ENCODE peak calls at places on chromosomes 2 and 18, in five cellular contexts. N, Y, K, O and J are unnamed samples.

GRCh38 chr18:45684341-45685115 is 39.5 kb upstream of the SLC14A1 start:
- DNase-seq in O (no peak), N (no peak), Y (peak), K (peak), J (peak)

GRCh38 chr2:147511491-147511948 is 333.3 kb upstream of the ACVR2A start:
- DNase-seq in Y (no peak), O (peak), K (peak), N (no peak), J (peak)

GRCh38 chr2:189096769-189097447 is 82.7 kb downstream of the COL5A2 start:
- DNase-seq in K (peak), Y (peak), O (no peak), N (no peak), J (peak)

GRCh38 chr2:230908094-230908594 is 16.9 kb downstream of the GPR55 start:
- DNase-seq in N (no peak), Y (peak), O (no peak), K (no peak), J (no peak)

GRCh38 chr18:4455113-4455811 is at the start of gene DLGAP1:
- DNase-seq in Y (no peak), K (no peak), N (no peak), O (no peak), J (no peak)

GRCh38 chr18:13680612-13681011 is 45.7 kb downstream of the FAM210A start:
- DNase-seq in Y (no peak), O (peak), K (no peak), N (no peak), J (no peak)

GRCh38 chr2:164538250-164538866 is 82.9 kb downstream of the GRB14 start:
- DNase-seq in O (no peak), N (no peak), Y (peak), K (peak), J (peak)

GRCh38 chr2:48448274-48449061 is 81.5 kb upstream of the STON1 start:
- DNase-seq in O (no peak), N (no peak), Y (peak), K (peak), J (peak)

GRCh38 chr2:58032016-58032750 is 14.4 kb upstream of the VRK2 start:
- DNase-seq in K (no peak), O (no peak), Y (peak), N (no peak), J (peak)

GRCh38 chr18:14941792-14942191 is 193.8 kb downstream of the ANKRD30B start:
- DNase-seq in N (no peak), Y (no peak), O (no peak), K (no peak), J (no peak)

GRCh38 chr2:221389909-221390308 is 182.2 kb downstream of the EPHA4 start:
- DNase-seq in N (no peak), Y (no peak), K (no peak), O (no peak), J (no peak)

GRCh38 chr2:161436411-161436810 is 20.3 kb downstream of the TBR1 start:
- DNase-seq in O (no peak), Y (peak), K (peak), N (no peak), J (peak)

GRCh38 chr18:58670561-58671121 is 624 bp upstream of the MALT1 start:
- DNase-seq in N (no peak), O (no peak), K (no peak), Y (peak), J (peak)

GRCh38 chr18:50656841-50657470 is 97.1 kb downstream of the MAPK4 start:
- DNase-seq in N (no peak), K (no peak), Y (no peak), O (no peak), J (no peak)

GRCh38 chr2:165698621-165698946 is 95.5 kb downstream of the GALNT3 start:
- DNase-seq in O (no peak), K (peak), N (peak), Y (peak), J (peak)

GRCh38 chr2:30110773-30111172 is 36.0 kb upstream of the YPEL5 start:
- DNase-seq in K (no peak), Y (peak), N (no peak), O (no peak), J (peak)

GRCh38 chr2:182685552-182685951 is 30.5 kb upstream of the DNAJC10 start:
- DNase-seq in K (no peak), Y (no peak), N (no peak), O (no peak), J (no peak)

GRCh38 chr2:158205215-158205614 is 103.5 kb downstream of the UPP2 start:
- DNase-seq in O (no peak), K (no peak), N (no peak), Y (no peak), J (no peak)

GRCh38 chr18:47964086-47964485 is 33.6 kb upstream of the SMAD2 start:
- DNase-seq in N (no peak), Y (no peak), O (no peak), K (no peak), J (no peak)

GRCh38 chr2:118003396-118003824 is 10.5 kb downstream of the CCDC93 start:
- DNase-seq in Y (peak), K (peak), N (peak), O (no peak), J (peak)

GRCh38 chr2:221063568-221063967 is 508.5 kb downstream of the EPHA4 start:
- DNase-seq in K (no peak), Y (no peak), O (no peak), N (no peak), J (no peak)

GRCh38 chr18:10659000-10659399 is 133.2 kb downstream of the NAPG start:
- DNase-seq in K (no peak), O (no peak), N (no peak), Y (no peak), J (no peak)

GRCh38 chr2:96527052-96527964 is 9.2 kb upstream of the ARID5A start:
- DNase-seq in O (no peak), Y (peak), K (peak), N (no peak), J (no peak)

GRCh38 chr2:84293791-84294380 is 165.2 kb downstream of the SUCLG1 start:
- DNase-seq in Y (no peak), K (no peak), N (no peak), O (no peak), J (no peak)

GRCh38 chr2:230770804-230771203 is 58.2 kb downstream of the CAB39 start:
- DNase-seq in O (no peak), N (no peak), Y (no peak), K (peak), J (no peak)

GRCh38 chr2:44974064-44974715 is 32.7 kb downstream of the SIX3 start:
- DNase-seq in K (peak), N (no peak), O (no peak), Y (peak), J (peak)

GRCh38 chr2:118310016-118310877 is 222.0 kb downstream of the INSIG2 start:
- DNase-seq in O (no peak), N (no peak), Y (peak), K (peak), J (peak)

GRCh38 chr2:121480826-121481225 is 49.9 kb upstream of the RNU4ATAC start:
- DNase-seq in Y (peak), K (peak), O (no peak), N (no peak), J (peak)

GRCh38 chr2:68251855-68252406 is 401 bp downstream of the PPP3R1 start:
- DNase-seq in Y (no peak), N (no peak), O (peak), K (peak), J (no peak)

GRCh38 chr2:190179754-190180312 is 117.3 kb upstream of the MSTN start:
- DNase-seq in Y (no peak), N (no peak), K (no peak), O (no peak), J (no peak)

GRCh38 chr2:202609381-202610145 is 25.2 kb upstream of the FAM117B start:
- DNase-seq in N (no peak), Y (no peak), K (peak), O (no peak), J (peak)

GRCh38 chr2:142877265-142877756 is at the start of gene KYNU:
- DNase-seq in O (no peak), N (no peak), Y (peak), K (no peak), J (no peak)

GRCh38 chr2:241035142-241035817 is 36.9 kb downstream of the SNED1 start:
- DNase-seq in Y (no peak), N (peak), O (no peak), K (no peak), J (no peak)

GRCh38 chr2:128523490-128523889 is 204.8 kb upstream of the HS6ST1 start:
- DNase-seq in N (no peak), K (no peak), O (no peak), Y (no peak), J (no peak)

DNA sequence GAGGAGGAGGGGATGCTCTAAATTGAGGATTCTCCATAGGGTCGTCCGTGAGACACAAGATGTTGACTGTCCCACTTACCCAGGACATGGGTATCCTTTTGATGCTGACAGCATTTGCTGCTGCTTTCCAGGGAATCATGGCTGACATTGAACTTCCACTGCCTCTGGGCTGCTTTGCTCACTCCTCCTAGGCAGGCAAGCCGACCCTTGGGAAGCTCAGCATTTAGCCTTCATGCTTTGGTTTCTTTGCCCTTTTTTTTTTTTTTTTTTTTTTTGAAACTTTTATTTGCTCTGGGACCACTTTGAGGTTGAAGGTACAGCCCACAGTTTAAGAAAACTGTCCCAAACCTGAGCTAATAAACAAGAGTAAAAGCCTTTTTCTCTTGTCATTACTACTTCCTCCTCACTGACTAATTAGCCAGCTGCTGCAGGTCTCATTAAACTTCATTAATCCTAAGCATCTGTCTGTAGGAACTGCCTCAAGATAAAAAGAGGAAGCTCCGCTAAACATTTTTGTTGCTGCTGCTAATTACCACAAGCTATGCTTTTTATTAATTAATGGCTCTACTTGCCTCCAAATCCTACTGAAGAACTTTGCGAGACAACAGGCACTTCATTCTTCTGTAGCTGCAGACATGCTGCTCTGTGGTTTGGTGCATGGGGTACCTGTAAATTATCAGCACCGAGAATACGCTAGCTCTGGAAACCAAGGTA is 125.4 kb downstream of the SPTBN1 start:
- DNase-seq in O (no peak), Y (no peak), N (no peak), K (no peak), J (no peak)
- H3K4me3 ChIP-seq in O (no peak), Y (no peak), N (no peak), K (no peak), J (no peak)

DNA sequence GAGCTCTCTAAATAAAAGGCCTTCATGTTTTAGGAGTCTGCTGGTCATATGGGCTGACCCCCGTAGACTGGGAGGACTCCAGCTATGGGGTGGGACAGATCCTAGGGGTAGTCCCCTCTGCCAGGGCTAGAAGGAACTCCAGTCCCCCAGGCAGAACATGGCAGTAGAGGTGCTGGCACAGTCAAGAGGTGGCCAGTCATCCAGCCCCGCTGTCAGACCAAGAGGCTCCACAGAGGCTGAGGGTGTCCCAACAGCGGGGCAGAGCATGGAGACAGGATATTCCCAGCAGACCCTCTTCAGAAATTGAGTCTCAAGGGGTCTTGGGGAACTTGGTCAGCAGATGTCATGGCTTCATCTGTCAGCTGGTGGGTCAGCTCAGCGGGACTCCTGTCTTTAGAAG is 76.6 kb downstream of the LONRF2 start:
- DNase-seq in N (no peak), O (no peak), Y (no peak), K (no peak), J (no peak)
- H3K4me3 ChIP-seq in N (no peak), O (no peak), Y (no peak), K (no peak), J (no peak)

GRCh38 chr2:10448646-10449480 is 736 bp upstream of the ODC1 start:
- DNase-seq in N (peak), Y (peak), O (peak), K (peak), J (peak)

GRCh38 chr2:10444463-10444862 is 3.7 kb downstream of the ODC1 start:
- DNase-seq in Y (peak), N (no peak), K (no peak), O (no peak), J (no peak)

GRCh38 chr2:10447300-10448207 is 573 bp downstream of the ODC1 start:
- DNase-seq in K (peak), Y (peak), N (no peak), O (no peak), J (peak)

GRCh38 chr2:10448208-10448645 is at the start of gene ODC1:
- DNase-seq in O (peak), N (peak), K (peak), Y (peak), J (peak)

GRCh38 chr2:10446631-10447030 is 1.5 kb downstream of the ODC1 start:
- DNase-seq in K (no peak), N (no peak), Y (no peak), O (no peak), J (no peak)
- H3K4me3 ChIP-seq in K (peak), N (no peak), Y (no peak), O (no peak), J (peak)

GRCh38 chr18:75226301-75226955 is 15.8 kb downstream of the TSHZ1 start:
- DNase-seq in O (no peak), K (no peak), Y (peak), N (no peak), J (no peak)

GRCh38 chr18:75229437-75229836 is 18.8 kb downstream of the TSHZ1 start:
- DNase-seq in O (no peak), K (no peak), N (no peak), Y (no peak), J (no peak)

GRCh38 chr18:75228967-75229366 is 18.4 kb downstream of the TSHZ1 start:
- DNase-seq in K (no peak), N (no peak), O (no peak), Y (no peak), J (no peak)

GRCh38 chr18:75227535-75227934 is 16.9 kb downstream of the TSHZ1 start:
- DNase-seq in K (peak), Y (no peak), O (no peak), N (no peak), J (no peak)

DNA sequence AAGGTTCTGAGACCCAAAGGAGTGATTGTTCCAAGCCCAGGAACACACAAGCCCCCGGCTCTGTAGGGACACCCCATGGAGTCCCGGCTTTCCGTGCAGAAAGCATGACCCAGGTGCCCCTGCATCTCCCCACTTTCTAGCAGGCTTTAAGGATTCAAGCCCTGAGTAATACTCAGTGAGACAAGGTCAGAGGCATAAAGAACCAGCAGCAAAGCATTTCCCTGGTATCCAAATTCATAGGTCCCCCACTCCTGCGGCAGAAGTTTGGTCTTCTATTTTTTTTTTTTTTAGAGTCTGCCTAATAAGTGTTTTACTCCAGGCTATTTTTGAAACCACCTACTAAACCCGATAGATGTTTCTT is 16.3 kb downstream of the TSHZ1 start:
- DNase-seq in O (no peak), K (no peak), Y (no peak), N (no peak), J (no peak)
- H3K4me3 ChIP-seq in O (peak), K (peak), Y (no peak), N (peak), J (peak)

GRCh38 chr2:43228341-43228751 is 1.9 kb upstream of the ZFP36L2 start:
- DNase-seq in Y (no peak), N (no peak), K (peak), O (no peak), J (no peak)
- H3K4me3 ChIP-seq in Y (no peak), N (no peak), K (peak), O (peak), J (no peak)

GRCh38 chr2:98936917-98937351 is 909 bp upstream of the CRACDL start:
- DNase-seq in O (no peak), K (no peak), Y (no peak), N (no peak), J (no peak)

GRCh38 chr2:98935111-98935770 is 784 bp downstream of the CRACDL start:
- DNase-seq in Y (no peak), K (peak), O (no peak), N (no peak), J (no peak)

GRCh38 chr2:98936133-98936916 is at the start of gene CRACDL:
- DNase-seq in N (no peak), O (no peak), Y (no peak), K (peak), J (no peak)

GRCh38 chr2:98937906-98938305 is 1.9 kb upstream of the CRACDL start:
- DNase-seq in Y (no peak), O (no peak), K (no peak), N (no peak), J (no peak)

GRCh38 chr2:98935777-98936132 is 270 bp downstream of the CRACDL start:
- DNase-seq in Y (no peak), O (no peak), N (no peak), K (no peak), J (no peak)
- H3K4me3 ChIP-seq in Y (no peak), O (peak), N (no peak), K (peak), J (no peak)

DNA sequence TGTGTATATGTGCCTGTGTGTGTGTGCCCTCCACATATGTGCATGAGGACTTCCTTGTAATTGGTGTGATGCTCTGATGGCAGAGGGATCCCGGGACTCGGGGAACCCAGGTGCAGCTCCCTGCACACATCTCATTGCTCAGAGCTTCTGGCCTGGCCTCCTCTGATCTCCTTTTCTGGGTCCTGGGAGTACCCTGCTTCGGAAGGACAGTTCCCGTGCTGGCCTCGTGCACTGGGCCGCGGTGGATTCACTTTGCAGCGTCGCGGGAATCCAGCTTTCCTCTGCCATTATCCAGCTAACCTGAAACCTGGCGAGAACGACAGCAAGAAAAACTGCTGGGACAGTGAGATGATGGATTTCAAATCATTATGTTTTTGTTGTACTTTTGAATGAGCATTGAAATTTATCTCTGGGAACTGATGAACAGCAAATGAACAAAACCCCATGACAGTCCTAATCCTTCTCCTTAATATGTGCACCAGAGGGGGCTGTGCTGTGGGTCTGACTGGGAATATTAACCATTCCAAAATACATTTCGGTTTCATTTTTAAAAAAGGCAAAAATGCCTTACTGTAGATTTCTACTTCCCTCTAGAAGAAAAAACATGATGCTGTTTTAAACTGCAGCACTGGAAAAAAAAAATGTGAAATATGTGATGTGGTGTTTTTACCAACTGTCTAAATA is 78.2 kb downstream of the PTGR3 start:
- DNase-seq in O (no peak), K (peak), N (peak), Y (peak), J (no peak)
- H3K4me3 ChIP-seq in O (peak), K (peak), N (no peak), Y (no peak), J (no peak)